ENCODE peak calls at places on chromosomes 7 and 10, in seven cellular contexts. U is cardiac fibroblast; P is CD8-positive, alpha-beta memory T cell; V is cardiac muscle cell; R is fibroblast of mammary gland; M is tibial artery; W is suprapubic skin. T is an unnamed sample.

GRCh38 chr10:18214692-18215563 is 74.7 kb downstream of the CACNB2 start:
- DNase-seq in P (no peak), W (no peak), M (no peak), V (peak), U (peak), R (peak), T (peak)

GRCh38 chr7:153835104-153835503 is 217.1 kb upstream of the DPP6 start:
- DNase-seq in U (no peak), P (no peak), R (no peak), V (no peak), W (no peak), M (no peak), T (no peak)

GRCh38 chr7:127822822-127823508 is 171.0 kb downstream of the SND1 start:
- DNase-seq in U (no peak), P (no peak), V (no peak), R (no peak), M (no peak), W (no peak), T (no peak)

GRCh38 chr7:130353196-130353595 is 8.6 kb downstream of the CPA5 start:
- DNase-seq in M (no peak), V (no peak), P (no peak), R (no peak), W (peak), U (no peak), T (no peak)

GRCh38 chr7:94001396-94001795 is 2.8 kb downstream of the BET1 start:
- DNase-seq in P (no peak), M (no peak), V (no peak), W (no peak), U (no peak), R (peak), T (no peak)

GRCh38 chr7:142321391-142321790 is 63.5 kb upstream of the PRSS58 start:
- DNase-seq in W (no peak), R (no peak), P (no peak), U (no peak), M (no peak), V (no peak), T (no peak)

GRCh38 chr10:61793760-61794713 is 107.5 kb upstream of the ARID5B start:
- DNase-seq in R (peak), W (no peak), M (no peak), V (no peak), P (no peak), U (peak), T (peak)

GRCh38 chr7:128217030-128217805 is 23.9 kb upstream of the LEP start:
- DNase-seq in W (no peak), M (no peak), V (peak), U (peak), P (no peak), R (peak), T (peak)

DNA sequence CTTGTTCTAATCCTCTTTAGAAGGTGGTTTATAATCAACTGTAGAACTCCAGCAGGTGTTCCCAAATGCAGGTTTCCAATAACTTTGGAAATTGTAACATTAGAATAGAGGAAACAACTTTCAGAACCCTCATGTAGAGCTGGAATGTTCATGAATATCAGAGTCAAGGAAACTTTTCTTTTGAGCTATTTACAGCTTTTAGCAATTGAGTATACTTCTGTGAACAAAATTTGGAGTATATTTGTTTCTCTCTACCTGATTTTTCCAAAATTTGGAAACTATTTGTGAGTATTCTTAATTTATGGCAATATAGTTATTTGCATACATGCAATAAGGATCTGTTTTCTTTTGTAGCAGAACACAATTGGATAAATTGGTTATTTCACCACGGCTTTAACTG is 2.8 kb upstream of the CFAP43 start:
- DNase-seq in P (no peak), U (no peak), V (no peak), M (no peak), R (no peak), W (no peak), T (no peak)
- H3K4me3 ChIP-seq in P (no peak), U (no peak), V (no peak), M (no peak), R (no peak), W (no peak), T (no peak)

GRCh38 chr10:52499281-52499680 is 185.2 kb downstream of the DKK1 start:
- DNase-seq in P (no peak), V (no peak), R (no peak), U (no peak), W (no peak), M (no peak), T (no peak)
- H3K4me3 ChIP-seq in P (no peak), V (no peak), R (no peak), U (no peak), W (no peak), M (no peak), T (no peak)

DNA sequence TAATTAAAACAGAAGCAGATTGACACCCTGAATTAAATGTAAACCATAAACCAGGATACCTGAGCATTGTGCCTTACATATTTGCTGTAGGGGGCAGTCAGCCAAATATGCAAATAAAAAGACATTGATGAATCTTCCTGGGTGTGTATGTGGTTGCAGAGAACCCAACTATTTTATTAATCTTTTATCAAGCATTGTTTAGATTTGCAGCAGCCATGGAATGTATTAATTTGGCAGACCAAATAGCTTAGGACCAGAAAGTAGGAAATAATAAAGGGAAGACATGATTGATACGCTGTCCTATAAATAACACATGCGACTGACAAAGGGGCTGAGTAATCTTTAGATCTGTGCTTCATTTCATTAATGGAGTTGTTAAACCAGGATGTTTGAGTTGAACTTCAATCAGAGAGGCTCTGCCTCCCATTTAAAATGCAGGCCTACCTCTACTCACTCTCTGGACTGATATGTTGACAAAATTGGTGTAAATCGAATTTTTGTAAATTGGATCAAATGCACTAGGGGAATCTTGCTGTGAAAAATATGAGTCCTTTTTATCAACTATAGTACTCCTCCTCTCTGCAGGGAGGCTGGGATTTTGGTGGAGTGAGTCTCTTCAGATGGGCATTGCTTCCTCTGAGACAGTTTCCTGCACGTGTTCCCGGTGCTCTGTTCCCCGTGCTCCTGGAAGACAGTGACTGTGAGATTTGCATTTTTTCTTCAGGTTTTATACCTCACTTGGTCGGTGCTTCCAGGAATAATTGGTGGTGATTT is 11.8 kb downstream of the AUTS2 start:
- DNase-seq in M (no peak), R (no peak), V (no peak), P (no peak), U (no peak), W (no peak), T (no peak)
- H3K4me3 ChIP-seq in M (no peak), R (no peak), V (no peak), P (no peak), U (no peak), W (no peak), T (no peak)

GRCh38 chr10:128996092-128996491 is 470.9 kb upstream of the MGMT start:
- DNase-seq in W (no peak), R (no peak), P (no peak), M (no peak), V (no peak), U (no peak), T (no peak)
- H3K4me3 ChIP-seq in W (no peak), R (no peak), P (no peak), M (no peak), V (no peak), U (no peak), T (no peak)

DNA sequence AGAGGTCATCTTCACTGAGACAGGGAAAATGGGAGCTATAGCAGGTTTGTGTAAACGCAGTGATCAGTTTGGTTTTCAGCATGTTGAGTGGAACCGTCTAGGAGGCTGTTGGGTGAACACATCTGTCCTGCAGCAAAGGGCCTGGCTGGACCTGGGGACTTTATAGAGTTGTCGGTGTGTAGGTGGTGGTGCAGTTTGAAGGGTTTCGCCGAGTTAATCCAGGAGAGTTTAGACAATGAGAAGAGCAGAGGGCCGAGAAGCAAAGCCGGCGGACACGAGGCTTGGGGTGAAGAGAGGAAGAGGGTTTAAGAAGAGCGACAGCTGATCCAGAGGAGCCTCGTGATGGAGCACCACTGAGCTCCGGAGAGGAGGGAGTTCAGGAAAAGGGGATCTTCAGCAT is 39.1 kb downstream of the IL15RA start:
- DNase-seq in R (no peak), W (no peak), M (no peak), V (no peak), P (no peak), U (no peak), T (no peak)
- H3K4me3 ChIP-seq in R (no peak), W (no peak), M (no peak), V (no peak), P (no peak), U (no peak), T (no peak)

DNA sequence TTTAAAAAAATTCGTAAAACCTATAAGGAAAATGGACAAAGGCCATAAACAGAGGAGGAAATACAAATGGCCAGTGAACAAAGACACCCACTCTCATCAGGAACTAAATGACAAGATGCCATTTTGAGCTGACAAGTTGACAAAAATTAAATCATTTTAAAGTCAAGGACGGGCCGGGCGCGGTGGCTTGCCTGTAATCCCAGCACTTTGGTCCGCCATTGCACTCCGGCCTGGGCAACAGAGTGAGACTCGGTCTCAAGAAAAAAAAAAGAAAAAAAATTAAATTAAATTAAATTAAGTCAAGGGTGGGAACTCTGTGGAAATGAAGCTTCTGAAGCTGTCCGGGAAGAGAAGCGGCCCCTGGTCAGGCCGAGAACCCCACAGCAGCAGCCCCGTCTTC is 1.2 kb upstream of the NOM1 start:
- DNase-seq in U (no peak), M (no peak), V (no peak), R (no peak), P (no peak), W (no peak), T (no peak)
- H3K4me3 ChIP-seq in U (peak), M (peak), V (no peak), R (peak), P (no peak), W (peak), T (peak)